ENCODE peak calls at places on chromosomes 16 and 17, in nine cellular contexts. One of them, this sample, is unnamed.

GRCh38 chr17:1546292-1546922 is 16.2 kb downstream of the PITPNA start:
- DNase-seq in A549: no peak
- DNase-seq in dorsolateral prefrontal cortex: no peak
- DNase-seq in PC-9: no peak
- DNase-seq in astrocyte of the spinal cord: no peak
- DNase-seq in choroid plexus epithelial cell: no peak
- DNase-seq in IMR-90: no peak
- DNase-seq in heart right ventricle: no peak
- DNase-seq in transverse colon: no peak
- DNase-seq in this sample: no peak

GRCh38 chr16:84555418-84556196 is 51.1 kb upstream of the MEAK7 start:
- DNase-seq in A549: no peak
- DNase-seq in dorsolateral prefrontal cortex: peak
- DNase-seq in PC-9: peak
- DNase-seq in astrocyte of the spinal cord: no peak
- DNase-seq in choroid plexus epithelial cell: no peak
- DNase-seq in IMR-90: no peak
- DNase-seq in heart right ventricle: no peak
- DNase-seq in transverse colon: no peak
- DNase-seq in this sample: no peak

GRCh38 chr17:77814091-77814772 is 144.3 kb upstream of the TNRC6C start:
- DNase-seq in A549: no peak
- DNase-seq in dorsolateral prefrontal cortex: no peak
- DNase-seq in PC-9: no peak
- DNase-seq in astrocyte of the spinal cord: no peak
- DNase-seq in choroid plexus epithelial cell: no peak
- DNase-seq in IMR-90: no peak
- DNase-seq in heart right ventricle: no peak
- DNase-seq in transverse colon: no peak
- DNase-seq in this sample: no peak

GRCh38 chr17:12046786-12047185 is 26.1 kb downstream of the MAP2K4 start:
- DNase-seq in A549: no peak
- DNase-seq in dorsolateral prefrontal cortex: no peak
- DNase-seq in PC-9: no peak
- DNase-seq in astrocyte of the spinal cord: no peak
- DNase-seq in choroid plexus epithelial cell: no peak
- DNase-seq in IMR-90: no peak
- DNase-seq in heart right ventricle: no peak
- DNase-seq in transverse colon: no peak
- DNase-seq in this sample: no peak

GRCh38 chr16:31105677-31106213 is 2.4 kb upstream of the BCKDK start:
- DNase-seq in A549: peak
- DNase-seq in dorsolateral prefrontal cortex: peak
- DNase-seq in PC-9: peak
- DNase-seq in astrocyte of the spinal cord: peak
- DNase-seq in choroid plexus epithelial cell: peak
- DNase-seq in IMR-90: no peak
- DNase-seq in heart right ventricle: peak
- DNase-seq in transverse colon: peak
- DNase-seq in this sample: peak

GRCh38 chr17:18248300-18248731 is 10.2 kb downstream of the FLII start:
- DNase-seq in A549: peak
- DNase-seq in dorsolateral prefrontal cortex: peak
- DNase-seq in PC-9: peak
- DNase-seq in astrocyte of the spinal cord: peak
- DNase-seq in choroid plexus epithelial cell: peak
- DNase-seq in IMR-90: peak
- DNase-seq in heart right ventricle: peak
- DNase-seq in transverse colon: peak
- DNase-seq in this sample: peak

GRCh38 chr16:8958344-8958808 is 5.3 kb downstream of the USP7 start:
- DNase-seq in A549: no peak
- DNase-seq in dorsolateral prefrontal cortex: no peak
- DNase-seq in PC-9: no peak
- DNase-seq in astrocyte of the spinal cord: peak
- DNase-seq in choroid plexus epithelial cell: peak
- DNase-seq in IMR-90: peak
- DNase-seq in heart right ventricle: no peak
- DNase-seq in transverse colon: peak
- DNase-seq in this sample: no peak

GRCh38 chr17:12667299-12667958 is 1.7 kb downstream of the MYOCD start:
- DNase-seq in A549: peak
- DNase-seq in dorsolateral prefrontal cortex: no peak
- DNase-seq in PC-9: no peak
- DNase-seq in astrocyte of the spinal cord: peak
- DNase-seq in choroid plexus epithelial cell: peak
- DNase-seq in IMR-90: peak
- DNase-seq in heart right ventricle: peak
- DNase-seq in transverse colon: peak
- DNase-seq in this sample: no peak

GRCh38 chr16:88779406-88780099 is 5.5 kb downstream of the PIEZO1 start:
- DNase-seq in A549: no peak
- DNase-seq in dorsolateral prefrontal cortex: no peak
- DNase-seq in PC-9: no peak
- DNase-seq in astrocyte of the spinal cord: no peak
- DNase-seq in choroid plexus epithelial cell: no peak
- DNase-seq in IMR-90: no peak
- DNase-seq in heart right ventricle: peak
- DNase-seq in transverse colon: no peak
- DNase-seq in this sample: peak

GRCh38 chr17:75440738-75441448 is 15.5 kb upstream of the TMEM94 start:
- DNase-seq in A549: no peak
- DNase-seq in dorsolateral prefrontal cortex: no peak
- DNase-seq in PC-9: no peak
- DNase-seq in astrocyte of the spinal cord: no peak
- DNase-seq in choroid plexus epithelial cell: peak
- DNase-seq in IMR-90: no peak
- DNase-seq in heart right ventricle: peak
- DNase-seq in transverse colon: no peak
- DNase-seq in this sample: no peak

GRCh38 chr16:77211880-77212735 is 12.9 kb downstream of the SYCE1L start:
- DNase-seq in A549: peak
- DNase-seq in dorsolateral prefrontal cortex: no peak
- DNase-seq in PC-9: no peak
- DNase-seq in astrocyte of the spinal cord: peak
- DNase-seq in choroid plexus epithelial cell: peak
- DNase-seq in IMR-90: no peak
- DNase-seq in heart right ventricle: peak
- DNase-seq in transverse colon: peak
- DNase-seq in this sample: peak

GRCh38 chr16:48535831-48536599 is 74.0 kb downstream of the N4BP1 start:
- DNase-seq in A549: no peak
- DNase-seq in dorsolateral prefrontal cortex: no peak
- DNase-seq in PC-9: no peak
- DNase-seq in astrocyte of the spinal cord: peak
- DNase-seq in choroid plexus epithelial cell: peak
- DNase-seq in IMR-90: peak
- DNase-seq in heart right ventricle: peak
- DNase-seq in transverse colon: peak
- DNase-seq in this sample: peak
- H3K4me3 ChIP-seq in A549: no peak
- H3K4me3 ChIP-seq in dorsolateral prefrontal cortex: no peak
- H3K4me3 ChIP-seq in PC-9: no peak
- H3K4me3 ChIP-seq in astrocyte of the spinal cord: no peak
- H3K4me3 ChIP-seq in choroid plexus epithelial cell: no peak
- H3K4me3 ChIP-seq in IMR-90: no peak
- H3K4me3 ChIP-seq in heart right ventricle: no peak
- H3K4me3 ChIP-seq in transverse colon: no peak
- H3K4me3 ChIP-seq in this sample: no peak

DNA sequence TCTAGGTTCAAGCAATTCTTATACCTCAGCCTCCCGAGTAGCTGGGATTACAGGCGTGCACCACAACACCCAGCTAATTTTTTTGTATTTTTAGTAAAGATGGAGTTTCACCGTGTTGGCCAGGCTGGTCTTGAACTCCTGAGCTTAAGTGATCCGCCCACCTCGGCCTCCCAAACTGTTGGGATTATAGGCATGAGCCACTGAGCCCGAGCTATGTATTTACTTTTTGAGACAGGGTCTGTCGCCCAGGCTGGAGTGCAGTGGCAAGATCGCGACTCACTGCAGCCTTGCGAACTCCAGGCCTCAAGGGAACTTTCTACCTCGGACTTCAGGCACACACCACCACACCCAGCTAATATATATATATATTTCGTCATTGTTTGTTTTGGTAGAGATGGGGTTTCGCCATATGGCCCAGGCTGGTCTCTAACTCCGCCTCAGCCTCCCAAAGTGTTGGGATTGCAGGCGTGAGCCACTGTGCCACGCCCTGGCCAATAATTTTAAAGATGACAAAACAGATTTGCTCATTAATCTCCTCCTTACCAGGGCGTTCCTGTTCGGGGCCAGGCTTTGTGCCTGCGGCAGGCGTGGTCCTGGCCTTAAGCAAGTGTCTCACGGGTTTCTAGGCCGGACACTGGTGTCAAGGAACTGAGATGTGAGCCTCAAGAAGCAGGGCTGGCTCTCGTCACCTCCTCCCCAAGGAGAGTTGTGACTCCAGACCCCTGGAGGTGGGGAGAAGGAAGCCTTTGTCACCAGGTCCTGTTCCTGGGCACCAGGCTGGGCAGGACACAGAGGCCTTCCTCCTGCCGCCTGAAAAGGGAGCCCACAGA is 4.3 kb upstream of the NPW start:
- DNase-seq in A549: no peak
- DNase-seq in dorsolateral prefrontal cortex: no peak
- DNase-seq in PC-9: peak
- DNase-seq in astrocyte of the spinal cord: no peak
- DNase-seq in choroid plexus epithelial cell: no peak
- DNase-seq in IMR-90: peak
- DNase-seq in heart right ventricle: no peak
- DNase-seq in transverse colon: peak
- DNase-seq in this sample: no peak
- H3K4me3 ChIP-seq in A549: peak
- H3K4me3 ChIP-seq in dorsolateral prefrontal cortex: no peak
- H3K4me3 ChIP-seq in PC-9: peak
- H3K4me3 ChIP-seq in astrocyte of the spinal cord: no peak
- H3K4me3 ChIP-seq in choroid plexus epithelial cell: no peak
- H3K4me3 ChIP-seq in IMR-90: no peak
- H3K4me3 ChIP-seq in heart right ventricle: no peak
- H3K4me3 ChIP-seq in transverse colon: no peak
- H3K4me3 ChIP-seq in this sample: no peak

GRCh38 chr17:79929257-79930076 is 90.2 kb upstream of the CBX4 start:
- DNase-seq in A549: no peak
- DNase-seq in dorsolateral prefrontal cortex: no peak
- DNase-seq in PC-9: no peak
- DNase-seq in astrocyte of the spinal cord: no peak
- DNase-seq in choroid plexus epithelial cell: no peak
- DNase-seq in IMR-90: no peak
- DNase-seq in heart right ventricle: no peak
- DNase-seq in transverse colon: no peak
- DNase-seq in this sample: no peak
- H3K4me3 ChIP-seq in A549: peak
- H3K4me3 ChIP-seq in dorsolateral prefrontal cortex: no peak
- H3K4me3 ChIP-seq in PC-9: no peak
- H3K4me3 ChIP-seq in astrocyte of the spinal cord: no peak
- H3K4me3 ChIP-seq in choroid plexus epithelial cell: no peak
- H3K4me3 ChIP-seq in IMR-90: peak
- H3K4me3 ChIP-seq in heart right ventricle: no peak
- H3K4me3 ChIP-seq in transverse colon: no peak
- H3K4me3 ChIP-seq in this sample: no peak

GRCh38 chr17:41917192-41917591 is 1.6 kb downstream of the ACLY start:
- DNase-seq in A549: no peak
- DNase-seq in dorsolateral prefrontal cortex: no peak
- DNase-seq in PC-9: no peak
- DNase-seq in astrocyte of the spinal cord: peak
- DNase-seq in choroid plexus epithelial cell: peak
- DNase-seq in IMR-90: peak
- DNase-seq in heart right ventricle: no peak
- DNase-seq in transverse colon: no peak
- DNase-seq in this sample: no peak
- H3K4me3 ChIP-seq in A549: peak
- H3K4me3 ChIP-seq in dorsolateral prefrontal cortex: peak
- H3K4me3 ChIP-seq in PC-9: peak
- H3K4me3 ChIP-seq in astrocyte of the spinal cord: peak
- H3K4me3 ChIP-seq in choroid plexus epithelial cell: peak
- H3K4me3 ChIP-seq in IMR-90: peak
- H3K4me3 ChIP-seq in heart right ventricle: no peak
- H3K4me3 ChIP-seq in transverse colon: no peak
- H3K4me3 ChIP-seq in this sample: peak

DNA sequence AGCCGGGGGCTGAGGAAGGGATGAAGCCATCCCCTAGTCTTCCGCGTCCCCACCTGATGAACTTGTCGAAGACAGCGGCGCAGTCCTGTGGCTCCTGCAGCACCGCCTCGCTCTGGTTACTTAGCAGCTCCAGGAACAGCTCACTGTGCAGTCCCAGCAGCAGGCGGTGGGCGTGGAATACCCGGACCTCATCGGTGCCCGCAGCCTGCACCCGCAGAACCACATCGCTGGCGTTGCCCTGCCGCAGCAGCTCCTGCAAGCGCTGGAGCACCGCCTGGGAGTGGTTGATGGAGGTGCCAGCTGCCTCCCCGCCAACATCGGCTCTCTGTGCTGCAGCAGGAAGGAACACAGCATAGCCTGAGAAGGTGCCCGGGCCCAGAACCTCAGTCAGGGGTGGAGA is 1.8 kb downstream of the BTBD17 start:
- DNase-seq in A549: no peak
- DNase-seq in dorsolateral prefrontal cortex: no peak
- DNase-seq in PC-9: no peak
- DNase-seq in astrocyte of the spinal cord: no peak
- DNase-seq in choroid plexus epithelial cell: no peak
- DNase-seq in IMR-90: no peak
- DNase-seq in heart right ventricle: no peak
- DNase-seq in transverse colon: no peak
- DNase-seq in this sample: no peak
- H3K4me3 ChIP-seq in A549: no peak
- H3K4me3 ChIP-seq in dorsolateral prefrontal cortex: no peak
- H3K4me3 ChIP-seq in PC-9: no peak
- H3K4me3 ChIP-seq in astrocyte of the spinal cord: no peak
- H3K4me3 ChIP-seq in choroid plexus epithelial cell: no peak
- H3K4me3 ChIP-seq in IMR-90: no peak
- H3K4me3 ChIP-seq in heart right ventricle: no peak
- H3K4me3 ChIP-seq in transverse colon: no peak
- H3K4me3 ChIP-seq in this sample: no peak

GRCh38 chr16:66617728-66618127 is 13.2 kb downstream of the CMTM3 start:
- DNase-seq in A549: no peak
- DNase-seq in dorsolateral prefrontal cortex: no peak
- DNase-seq in PC-9: no peak
- DNase-seq in astrocyte of the spinal cord: peak
- DNase-seq in choroid plexus epithelial cell: no peak
- DNase-seq in IMR-90: no peak
- DNase-seq in heart right ventricle: no peak
- DNase-seq in transverse colon: no peak
- DNase-seq in this sample: no peak

GRCh38 chr16:66619534-66620418 is 15.3 kb downstream of the CMTM3 start:
- DNase-seq in A549: no peak
- DNase-seq in dorsolateral prefrontal cortex: no peak
- DNase-seq in PC-9: no peak
- DNase-seq in astrocyte of the spinal cord: peak
- DNase-seq in choroid plexus epithelial cell: peak
- DNase-seq in IMR-90: peak
- DNase-seq in heart right ventricle: no peak
- DNase-seq in transverse colon: no peak
- DNase-seq in this sample: no peak

GRCh38 chr16:66620419-66620775 is 15.9 kb downstream of the CMTM3 start:
- DNase-seq in A549: no peak
- DNase-seq in dorsolateral prefrontal cortex: no peak
- DNase-seq in PC-9: no peak
- DNase-seq in astrocyte of the spinal cord: no peak
- DNase-seq in choroid plexus epithelial cell: peak
- DNase-seq in IMR-90: no peak
- DNase-seq in heart right ventricle: no peak
- DNase-seq in transverse colon: no peak
- DNase-seq in this sample: no peak

GRCh38 chr16:66618588-66618987 is 14.1 kb downstream of the CMTM3 start:
- DNase-seq in A549: no peak
- DNase-seq in dorsolateral prefrontal cortex: no peak
- DNase-seq in PC-9: peak
- DNase-seq in astrocyte of the spinal cord: peak
- DNase-seq in choroid plexus epithelial cell: peak
- DNase-seq in IMR-90: peak
- DNase-seq in heart right ventricle: no peak
- DNase-seq in transverse colon: no peak
- DNase-seq in this sample: no peak

GRCh38 chr16:66619036-66619435 is 14.5 kb downstream of the CMTM3 start:
- DNase-seq in A549: no peak
- DNase-seq in dorsolateral prefrontal cortex: no peak
- DNase-seq in PC-9: no peak
- DNase-seq in astrocyte of the spinal cord: peak
- DNase-seq in choroid plexus epithelial cell: peak
- DNase-seq in IMR-90: peak
- DNase-seq in heart right ventricle: no peak
- DNase-seq in transverse colon: no peak
- DNase-seq in this sample: no peak
- H3K4me3 ChIP-seq in A549: no peak
- H3K4me3 ChIP-seq in dorsolateral prefrontal cortex: no peak
- H3K4me3 ChIP-seq in PC-9: no peak
- H3K4me3 ChIP-seq in astrocyte of the spinal cord: no peak
- H3K4me3 ChIP-seq in choroid plexus epithelial cell: no peak
- H3K4me3 ChIP-seq in IMR-90: no peak
- H3K4me3 ChIP-seq in heart right ventricle: no peak
- H3K4me3 ChIP-seq in transverse colon: no peak
- H3K4me3 ChIP-seq in this sample: no peak

This sample was measured in heart left ventricle.